ENCODE peak calls at places on chromosomes 16 and 17, in ten cellular contexts. B is foreskin fibroblast, X is thoracic aorta, I is bronchial epithelial cell, R is mucosa of descending colon, W is BJ, L is cardiac fibroblast, P is tibial nerve, J is keratinocyte, M is pancreas. E is an unnamed sample.
A peak's percentile ranks its signal among the peaks of the same experiment; 100 is the strongest.

GRCh38 chr17:63676540-63676933 is 23.4 kb downstream of the LIMD2 start:
- DNase-seq in J (no peak), L (no peak), M (no peak), W (no peak), B (no peak), I (no peak), R (no peak), P (no peak), X (no peak), E (no peak)

GRCh38 chr17:48412841-48413240 is 17.2 kb downstream of the SKAP1 start:
- DNase-seq in W (no peak), P (no peak), X (no peak), R (no peak), J (no peak), M (no peak), L (no peak), I (no peak), B (no peak), E (no peak)

GRCh38 chr17:45149669-45150603 is 1.7 kb downstream of the HEXIM1 start:
- DNase-seq in W (no peak), R (peak; percentile 85), P (peak; percentile 71), I (no peak), M (no peak), L (peak; percentile 70), X (no peak), B (no peak), J (no peak), E (peak; percentile 87)

GRCh38 chr16:63403792-63404191 is 1367.6 kb upstream of the CDH8 start:
- DNase-seq in J (no peak), I (no peak), B (no peak), X (no peak), R (no peak), P (no peak), L (no peak), M (no peak), W (no peak), E (no peak)

GRCh38 chr17:50534979-50535326 is 2.4 kb downstream of the EPN3 start:
- DNase-seq in P (no peak), L (no peak), I (no peak), B (no peak), R (no peak), W (no peak), X (no peak), M (no peak), J (no peak), E (no peak)

GRCh38 chr16:87860553-87861299 is 8.6 kb downstream of the SLC7A5 start:
- DNase-seq in P (no peak), R (peak; percentile 47), B (peak; percentile 69), W (peak; percentile 37), L (peak; percentile 70), X (no peak), M (no peak), I (peak; percentile 41), J (no peak), E (no peak)

GRCh38 chr16:794091-794842 is 5.8 kb downstream of the CHTF18 start:
- DNase-seq in X (no peak), R (no peak), W (no peak), P (no peak), M (no peak), L (no peak), I (no peak), B (no peak), J (no peak), E (no peak)

GRCh38 chr17:70819183-70819582 is 649.9 kb downstream of the KCNJ2 start:
- DNase-seq in B (no peak), R (no peak), J (no peak), M (no peak), W (no peak), I (no peak), P (no peak), X (no peak), L (no peak), E (no peak)

GRCh38 chr17:81959362-81960129 is 1.4 kb downstream of the NOTUM start:
- DNase-seq in X (no peak), W (no peak), B (peak; percentile 31), R (peak; percentile 73), J (no peak), P (peak; percentile 50), M (peak; percentile 54), I (no peak), L (peak; percentile 56), E (peak; percentile 73)

GRCh38 chr17:81961554-81962498 is 839 bp upstream of the NOTUM start:
- DNase-seq in B (no peak), W (no peak), P (no peak), I (no peak), J (no peak), X (no peak), M (no peak), R (no peak), L (no peak), E (no peak)

GRCh38 chr17:81961087-81961514 is at the start of gene NOTUM:
- DNase-seq in R (no peak), L (peak; percentile 45), J (no peak), X (no peak), I (no peak), W (no peak), M (no peak), B (no peak), P (no peak), E (no peak)

GRCh38 chr17:81958633-81959342 is 2.2 kb downstream of the NOTUM start:
- DNase-seq in L (no peak), W (no peak), R (no peak), B (no peak), M (no peak), I (no peak), X (no peak), P (no peak), J (no peak), E (no peak)

DNA sequence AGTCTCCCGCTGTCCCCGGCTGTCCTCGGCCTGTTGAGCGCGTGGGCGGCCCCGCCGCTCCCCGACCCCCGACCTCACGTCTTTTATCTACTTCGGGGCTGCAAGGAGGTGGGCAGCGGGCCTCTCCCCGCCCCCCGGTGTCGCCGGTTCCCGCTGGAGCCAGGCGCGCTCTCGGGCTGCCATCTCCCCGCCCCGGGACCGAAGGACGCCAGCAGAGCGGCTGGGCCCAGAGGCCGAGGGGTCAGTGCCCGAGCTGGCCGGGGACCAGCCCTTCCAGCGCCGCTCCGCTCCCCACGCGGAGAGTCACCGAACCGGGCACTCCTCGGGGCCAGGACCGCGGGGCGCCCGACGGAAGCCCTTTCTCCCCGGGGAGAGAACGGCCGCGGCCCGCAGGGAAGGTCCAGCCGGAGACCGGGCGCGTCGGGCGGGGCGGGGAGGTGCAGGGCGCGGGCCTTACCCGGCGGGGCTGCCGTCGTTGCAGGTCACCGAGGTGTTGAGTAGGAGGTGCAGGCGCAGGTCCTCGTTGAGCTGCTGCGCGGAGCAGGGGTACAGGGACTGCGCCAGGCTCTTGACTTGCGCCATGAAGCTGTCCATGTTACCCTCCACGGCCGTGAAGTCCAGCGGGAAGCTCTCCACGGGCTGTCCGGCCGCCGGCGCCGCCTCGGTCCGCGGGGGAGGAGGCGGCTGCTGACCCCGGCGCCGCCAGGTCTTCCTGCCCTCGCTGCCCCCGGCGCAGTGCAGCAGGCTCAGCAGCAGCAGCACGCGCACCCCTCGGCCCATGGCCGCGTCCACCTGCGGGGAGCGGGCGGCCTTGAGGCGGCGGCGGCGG is 643 bp downstream of the NOTUM start:
- DNase-seq in J (no peak), W (no peak), P (no peak), B (no peak), X (no peak), R (no peak), L (no peak), I (no peak), M (no peak), E (no peak)
- H3K4me3 ChIP-seq in J (no peak overlapping the region), W (peak overlapping the region; percentile 23), P (peak overlapping the region; percentile 22), B (no peak overlapping the region), X (peak overlapping the region; percentile 69), R (no peak overlapping the region), L (no peak overlapping the region), I (no peak overlapping the region), M (peak overlapping the region; percentile 48), E (peak overlapping the region; percentile 24)

GRCh38 chr17:56028837-56029236 is 124.4 kb upstream of the ANKFN1 start:
- DNase-seq in J (no peak), W (no peak), I (no peak), X (no peak), L (no peak), B (no peak), M (no peak), P (no peak), R (no peak), E (no peak)
- TF ChIP-seq CTCF in J (no peak), W (no peak), I (no peak), X (no peak), L (no peak), B (no peak), M (no peak), P (no peak), R (no peak), E (no peak)

GRCh38 chr17:31581022-31581483 is 189.6 kb downstream of the RAB11FIP4 start:
- DNase-seq in L (peak; percentile 97), W (no peak), M (peak; percentile 63), P (no peak), B (peak; percentile 75), R (peak; percentile 78), X (peak; percentile 64), I (peak; percentile 23), J (no peak), E (peak; percentile 87)

GRCh38 chr17:31580331-31581021 is 189.0 kb downstream of the RAB11FIP4 start:
- DNase-seq in J (no peak), M (no peak), X (peak; percentile 58), R (peak; percentile 68), I (peak; percentile 79), W (no peak), P (no peak), B (peak; percentile 91), L (peak; percentile 83), E (no peak)

GRCh38 chr17:31579265-31579664 is 187.8 kb downstream of the RAB11FIP4 start:
- DNase-seq in X (no peak), B (peak; percentile 61), P (no peak), W (no peak), I (peak; percentile 35), R (no peak), M (no peak), L (peak; percentile 68), J (no peak), E (peak; percentile 90)

GRCh38 chr17:31582151-31582907 is 190.9 kb downstream of the RAB11FIP4 start:
- DNase-seq in W (no peak), M (no peak), B (no peak), P (no peak), L (peak; percentile 83), X (no peak), I (no peak), J (no peak), R (peak; percentile 74), E (peak; percentile 81)

GRCh38 chr17:31581491-31581890 is 190.0 kb downstream of the RAB11FIP4 start:
- DNase-seq in P (no peak), B (no peak), I (no peak), X (no peak), W (no peak), L (no peak), R (no peak), J (no peak), M (no peak), E (peak; percentile 62)
- H3K4me3 ChIP-seq in P (no peak overlapping the region), B (no peak overlapping the region), I (no peak overlapping the region), X (peak overlapping the region; percentile 62), W (no peak overlapping the region), L (no peak overlapping the region), R (no peak overlapping the region), J (no peak overlapping the region), M (no peak overlapping the region), E (no peak overlapping the region)

GRCh38 chr17:60627113-60627512 is 27.1 kb downstream of the PPM1D start:
- DNase-seq in P (no peak), J (no peak), X (no peak), L (no peak), B (no peak), I (no peak), M (no peak), R (no peak), W (no peak), E (no peak)

GRCh38 chr17:60629120-60629519 is 29.1 kb downstream of the PPM1D start:
- DNase-seq in J (no peak), B (no peak), R (no peak), P (no peak), X (no peak), M (no peak), L (no peak), W (no peak), I (no peak), E (no peak)

GRCh38 chr17:60628252-60628889 is 28.4 kb downstream of the PPM1D start:
- DNase-seq in P (no peak), M (no peak), B (no peak), R (no peak), J (no peak), L (no peak), I (no peak), W (no peak), X (no peak), E (no peak)

GRCh38 chr17:60631119-60631518 is 31.1 kb downstream of the PPM1D start:
- DNase-seq in M (no peak), B (no peak), X (no peak), W (no peak), L (no peak), P (no peak), R (no peak), J (no peak), I (no peak), E (no peak)

DNA sequence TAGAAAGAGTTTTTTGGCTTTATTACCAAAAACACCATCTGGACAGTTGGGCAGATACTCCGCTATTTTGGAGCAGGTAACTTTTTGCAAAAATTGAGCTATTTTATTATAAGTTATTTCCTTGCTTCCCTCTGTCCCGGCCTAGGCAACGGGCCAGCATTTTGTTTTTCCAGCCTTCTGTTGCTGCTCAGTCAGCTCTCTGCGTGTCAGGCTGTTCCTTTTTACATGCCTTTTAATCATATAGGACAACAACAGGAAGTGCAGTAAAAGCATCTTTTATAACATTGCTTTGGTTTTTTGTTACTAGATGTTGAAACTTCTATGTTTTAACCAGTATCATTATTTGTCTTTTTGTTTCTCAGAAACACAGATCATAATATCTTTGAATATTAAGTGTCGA is 30.4 kb downstream of the PPM1D start:
- DNase-seq in B (no peak), L (peak; percentile 71), I (no peak), M (no peak), X (no peak), R (no peak), W (no peak), J (no peak), P (peak; percentile 38), E (peak; percentile 21)
- TF ChIP-seq CTCF in B (no peak), L (no peak), I (no peak), M (no peak), X (no peak), R (no peak), W (no peak), J (no peak), P (no peak), E (no peak)